ENCODE peak calls at places on chromosomes 6 and 20, in seven cellular contexts. One of them, this sample, is unnamed.

GRCh38 chr20:47687095-47687987 is 97.9 kb downstream of the SULF2 start:
- DNase-seq in heart right ventricle: no peak
- DNase-seq in fibroblast of lung: no peak
- DNase-seq in astrocyte of the spinal cord: no peak
- DNase-seq in HCT116: no peak
- DNase-seq in progenitor cell of endocrine pancreas: no peak
- DNase-seq in ascending aorta: no peak
- DNase-seq in this sample: no peak

GRCh38 chr20:47929368-47930115 is 144.3 kb upstream of the SULF2 start:
- DNase-seq in heart right ventricle: no peak
- DNase-seq in fibroblast of lung: peak
- DNase-seq in astrocyte of the spinal cord: peak
- DNase-seq in HCT116: peak
- DNase-seq in progenitor cell of endocrine pancreas: no peak
- DNase-seq in ascending aorta: no peak
- DNase-seq in this sample: peak

GRCh38 chr6:76555090-76555489 is 482.6 kb upstream of the IMPG1 start:
- DNase-seq in heart right ventricle: no peak
- DNase-seq in fibroblast of lung: no peak
- DNase-seq in astrocyte of the spinal cord: no peak
- DNase-seq in HCT116: no peak
- DNase-seq in progenitor cell of endocrine pancreas: no peak
- DNase-seq in ascending aorta: no peak
- DNase-seq in this sample: no peak

GRCh38 chr6:89368107-89368506 is 15.6 kb upstream of the UBE2J1 start:
- DNase-seq in heart right ventricle: peak
- DNase-seq in fibroblast of lung: peak
- DNase-seq in astrocyte of the spinal cord: peak
- DNase-seq in HCT116: no peak
- DNase-seq in progenitor cell of endocrine pancreas: peak
- DNase-seq in ascending aorta: no peak
- DNase-seq in this sample: peak

GRCh38 chr6:115016593-115016992 is 673.8 kb upstream of the HS3ST5 start:
- DNase-seq in heart right ventricle: no peak
- DNase-seq in fibroblast of lung: no peak
- DNase-seq in astrocyte of the spinal cord: no peak
- DNase-seq in HCT116: no peak
- DNase-seq in progenitor cell of endocrine pancreas: no peak
- DNase-seq in ascending aorta: no peak
- DNase-seq in this sample: no peak

GRCh38 chr20:5864873-5865582 is 85.3 kb downstream of the TRMT6 start:
- DNase-seq in heart right ventricle: no peak
- DNase-seq in fibroblast of lung: peak
- DNase-seq in astrocyte of the spinal cord: peak
- DNase-seq in HCT116: no peak
- DNase-seq in progenitor cell of endocrine pancreas: no peak
- DNase-seq in ascending aorta: no peak
- DNase-seq in this sample: peak

GRCh38 chr6:50815436-50816114 is 3.1 kb upstream of the TFAP2B start:
- DNase-seq in heart right ventricle: no peak
- DNase-seq in fibroblast of lung: peak
- DNase-seq in astrocyte of the spinal cord: peak
- DNase-seq in HCT116: no peak
- DNase-seq in progenitor cell of endocrine pancreas: no peak
- DNase-seq in ascending aorta: no peak
- DNase-seq in this sample: peak

GRCh38 chr6:131488780-131489179 is 84.2 kb upstream of the ARG1 start:
- DNase-seq in heart right ventricle: no peak
- DNase-seq in fibroblast of lung: peak
- DNase-seq in astrocyte of the spinal cord: no peak
- DNase-seq in HCT116: no peak
- DNase-seq in progenitor cell of endocrine pancreas: no peak
- DNase-seq in ascending aorta: no peak
- DNase-seq in this sample: peak

GRCh38 chr6:32679501-32679900 is 13.0 kb upstream of the HLA-DQB1 start:
- DNase-seq in heart right ventricle: no peak
- DNase-seq in fibroblast of lung: no peak
- DNase-seq in astrocyte of the spinal cord: no peak
- DNase-seq in HCT116: no peak
- DNase-seq in progenitor cell of endocrine pancreas: no peak
- DNase-seq in ascending aorta: no peak
- DNase-seq in this sample: no peak

GRCh38 chr6:157134402-157135074 is 188.8 kb downstream of the TMEM242 start:
- DNase-seq in heart right ventricle: no peak
- DNase-seq in fibroblast of lung: peak
- DNase-seq in astrocyte of the spinal cord: no peak
- DNase-seq in HCT116: no peak
- DNase-seq in progenitor cell of endocrine pancreas: no peak
- DNase-seq in ascending aorta: no peak
- DNase-seq in this sample: no peak

GRCh38 chr6:79946773-79947190 is 571 bp downstream of the ELOVL4 start:
- DNase-seq in heart right ventricle: no peak
- DNase-seq in fibroblast of lung: peak
- DNase-seq in astrocyte of the spinal cord: peak
- DNase-seq in HCT116: no peak
- DNase-seq in progenitor cell of endocrine pancreas: peak
- DNase-seq in ascending aorta: no peak
- DNase-seq in this sample: peak

GRCh38 chr6:2909718-2910117 is 6.6 kb upstream of the SERPINB9 start:
- DNase-seq in heart right ventricle: no peak
- DNase-seq in fibroblast of lung: peak
- DNase-seq in astrocyte of the spinal cord: no peak
- DNase-seq in HCT116: no peak
- DNase-seq in progenitor cell of endocrine pancreas: no peak
- DNase-seq in ascending aorta: no peak
- DNase-seq in this sample: peak

GRCh38 chr6:15484115-15484514 is 178.7 kb downstream of the DTNBP1 start:
- DNase-seq in heart right ventricle: no peak
- DNase-seq in fibroblast of lung: no peak
- DNase-seq in astrocyte of the spinal cord: no peak
- DNase-seq in HCT116: no peak
- DNase-seq in progenitor cell of endocrine pancreas: no peak
- DNase-seq in ascending aorta: no peak
- DNase-seq in this sample: no peak

GRCh38 chr6:158707826-158708225 is 58.0 kb downstream of the SYTL3 start:
- DNase-seq in heart right ventricle: no peak
- DNase-seq in fibroblast of lung: peak
- DNase-seq in astrocyte of the spinal cord: peak
- DNase-seq in HCT116: no peak
- DNase-seq in progenitor cell of endocrine pancreas: no peak
- DNase-seq in ascending aorta: no peak
- DNase-seq in this sample: peak

GRCh38 chr20:59988141-59988540 is 29.9 kb downstream of the CDH26 start:
- DNase-seq in heart right ventricle: no peak
- DNase-seq in fibroblast of lung: peak
- DNase-seq in astrocyte of the spinal cord: no peak
- DNase-seq in HCT116: peak
- DNase-seq in progenitor cell of endocrine pancreas: no peak
- DNase-seq in ascending aorta: no peak
- DNase-seq in this sample: peak

GRCh38 chr6:32799740-32800139 is 17.1 kb downstream of the HLA-DOB start:
- DNase-seq in heart right ventricle: no peak
- DNase-seq in fibroblast of lung: no peak
- DNase-seq in astrocyte of the spinal cord: no peak
- DNase-seq in HCT116: no peak
- DNase-seq in progenitor cell of endocrine pancreas: no peak
- DNase-seq in ascending aorta: no peak
- DNase-seq in this sample: no peak

GRCh38 chr6:17032595-17033591 is 69.0 kb upstream of the STMND1 start:
- DNase-seq in heart right ventricle: peak
- DNase-seq in fibroblast of lung: peak
- DNase-seq in astrocyte of the spinal cord: peak
- DNase-seq in HCT116: no peak
- DNase-seq in progenitor cell of endocrine pancreas: no peak
- DNase-seq in ascending aorta: peak
- DNase-seq in this sample: peak

GRCh38 chr6:7106215-7106751 is 1.5 kb upstream of the RREB1 start:
- DNase-seq in heart right ventricle: no peak
- DNase-seq in fibroblast of lung: no peak
- DNase-seq in astrocyte of the spinal cord: no peak
- DNase-seq in HCT116: no peak
- DNase-seq in progenitor cell of endocrine pancreas: no peak
- DNase-seq in ascending aorta: no peak
- DNase-seq in this sample: no peak

GRCh38 chr6:24761193-24761835 is 13.4 kb upstream of the GMNN start:
- DNase-seq in heart right ventricle: no peak
- DNase-seq in fibroblast of lung: no peak
- DNase-seq in astrocyte of the spinal cord: no peak
- DNase-seq in HCT116: no peak
- DNase-seq in progenitor cell of endocrine pancreas: no peak
- DNase-seq in ascending aorta: no peak
- DNase-seq in this sample: no peak

GRCh38 chr6:142441716-142442115 is 139.9 kb downstream of the ADGRG6 start:
- DNase-seq in heart right ventricle: no peak
- DNase-seq in fibroblast of lung: no peak
- DNase-seq in astrocyte of the spinal cord: no peak
- DNase-seq in HCT116: no peak
- DNase-seq in progenitor cell of endocrine pancreas: no peak
- DNase-seq in ascending aorta: no peak
- DNase-seq in this sample: no peak

GRCh38 chr20:36470482-36471062 is 70.7 kb upstream of the MYL9 start:
- DNase-seq in heart right ventricle: no peak
- DNase-seq in fibroblast of lung: no peak
- DNase-seq in astrocyte of the spinal cord: no peak
- DNase-seq in HCT116: no peak
- DNase-seq in progenitor cell of endocrine pancreas: no peak
- DNase-seq in ascending aorta: no peak
- DNase-seq in this sample: no peak

GRCh38 chr6:84596488-84596887 is 167.9 kb downstream of the TBX18 start:
- DNase-seq in heart right ventricle: no peak
- DNase-seq in fibroblast of lung: no peak
- DNase-seq in astrocyte of the spinal cord: no peak
- DNase-seq in HCT116: no peak
- DNase-seq in progenitor cell of endocrine pancreas: no peak
- DNase-seq in ascending aorta: no peak
- DNase-seq in this sample: peak
- TF ChIP-seq CTCF in heart right ventricle: no peak
- TF ChIP-seq CTCF in fibroblast of lung: no peak
- TF ChIP-seq CTCF in astrocyte of the spinal cord: no peak
- TF ChIP-seq CTCF in HCT116: no peak
- TF ChIP-seq CTCF in progenitor cell of endocrine pancreas: no peak
- TF ChIP-seq CTCF in ascending aorta: no peak
- TF ChIP-seq CTCF in this sample: no peak

DNA sequence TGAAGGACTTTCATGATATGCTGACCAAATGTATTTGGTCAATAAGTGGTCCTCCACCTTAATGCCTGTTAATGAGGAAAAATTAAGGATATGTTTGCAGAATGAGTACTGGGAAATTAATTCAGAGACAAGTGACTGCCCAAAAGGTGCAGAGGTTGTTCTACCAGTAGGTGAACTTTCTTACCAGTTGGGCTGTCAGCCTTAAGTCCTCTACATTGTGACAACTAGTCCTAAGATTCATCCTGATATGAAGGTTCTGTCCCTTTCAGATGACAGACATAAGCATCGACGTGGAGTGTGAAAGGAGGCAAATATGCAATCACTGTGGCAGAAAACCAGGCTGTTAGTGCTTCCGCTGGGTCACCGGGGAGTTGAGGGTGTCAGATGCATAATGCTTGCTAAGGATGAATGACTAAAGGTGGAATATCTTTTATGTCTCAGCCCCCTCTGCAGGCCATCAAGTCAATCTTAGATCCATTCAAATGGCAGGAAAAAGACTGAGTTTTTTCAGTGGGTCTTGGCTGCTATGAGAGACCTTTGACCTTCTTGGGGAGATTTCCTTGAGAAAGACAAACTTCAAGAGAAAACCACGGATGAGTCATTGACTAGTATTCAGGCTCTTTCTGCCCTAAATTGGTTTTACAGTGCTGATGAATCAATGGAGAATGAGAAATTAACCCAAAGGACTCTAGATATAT is 226.0 kb downstream of the TPBG start:
- DNase-seq in heart right ventricle: no peak
- DNase-seq in fibroblast of lung: peak
- DNase-seq in astrocyte of the spinal cord: peak
- DNase-seq in HCT116: peak
- DNase-seq in progenitor cell of endocrine pancreas: no peak
- DNase-seq in ascending aorta: no peak
- DNase-seq in this sample: peak
- TF ChIP-seq CTCF in heart right ventricle: no peak
- TF ChIP-seq CTCF in fibroblast of lung: no peak
- TF ChIP-seq CTCF in astrocyte of the spinal cord: peak
- TF ChIP-seq CTCF in HCT116: peak
- TF ChIP-seq CTCF in progenitor cell of endocrine pancreas: peak
- TF ChIP-seq CTCF in ascending aorta: no peak
- TF ChIP-seq CTCF in this sample: peak

GRCh38 chr20:22495172-22495571 is 89.2 kb downstream of the FOXA2 start:
- DNase-seq in heart right ventricle: no peak
- DNase-seq in fibroblast of lung: no peak
- DNase-seq in astrocyte of the spinal cord: no peak
- DNase-seq in HCT116: no peak
- DNase-seq in progenitor cell of endocrine pancreas: no peak
- DNase-seq in ascending aorta: no peak
- DNase-seq in this sample: no peak

GRCh38 chr20:22489614-22490286 is 94.6 kb downstream of the FOXA2 start:
- DNase-seq in heart right ventricle: no peak
- DNase-seq in fibroblast of lung: no peak
- DNase-seq in astrocyte of the spinal cord: no peak
- DNase-seq in HCT116: no peak
- DNase-seq in progenitor cell of endocrine pancreas: no peak
- DNase-seq in ascending aorta: no peak
- DNase-seq in this sample: peak

GRCh38 chr20:22491188-22491500 is 93.2 kb downstream of the FOXA2 start:
- DNase-seq in heart right ventricle: no peak
- DNase-seq in fibroblast of lung: no peak
- DNase-seq in astrocyte of the spinal cord: no peak
- DNase-seq in HCT116: no peak
- DNase-seq in progenitor cell of endocrine pancreas: no peak
- DNase-seq in ascending aorta: no peak
- DNase-seq in this sample: no peak

GRCh38 chr20:22492497-22492896 is 91.9 kb downstream of the FOXA2 start:
- DNase-seq in heart right ventricle: no peak
- DNase-seq in fibroblast of lung: no peak
- DNase-seq in astrocyte of the spinal cord: no peak
- DNase-seq in HCT116: no peak
- DNase-seq in progenitor cell of endocrine pancreas: no peak
- DNase-seq in ascending aorta: no peak
- DNase-seq in this sample: peak

GRCh38 chr20:22490287-22491187 is 93.8 kb downstream of the FOXA2 start:
- DNase-seq in heart right ventricle: no peak
- DNase-seq in fibroblast of lung: no peak
- DNase-seq in astrocyte of the spinal cord: no peak
- DNase-seq in HCT116: no peak
- DNase-seq in progenitor cell of endocrine pancreas: peak
- DNase-seq in ascending aorta: no peak
- DNase-seq in this sample: peak
- TF ChIP-seq CTCF in heart right ventricle: no peak
- TF ChIP-seq CTCF in fibroblast of lung: no peak
- TF ChIP-seq CTCF in astrocyte of the spinal cord: no peak
- TF ChIP-seq CTCF in HCT116: peak
- TF ChIP-seq CTCF in progenitor cell of endocrine pancreas: peak
- TF ChIP-seq CTCF in ascending aorta: no peak
- TF ChIP-seq CTCF in this sample: peak

DNA sequence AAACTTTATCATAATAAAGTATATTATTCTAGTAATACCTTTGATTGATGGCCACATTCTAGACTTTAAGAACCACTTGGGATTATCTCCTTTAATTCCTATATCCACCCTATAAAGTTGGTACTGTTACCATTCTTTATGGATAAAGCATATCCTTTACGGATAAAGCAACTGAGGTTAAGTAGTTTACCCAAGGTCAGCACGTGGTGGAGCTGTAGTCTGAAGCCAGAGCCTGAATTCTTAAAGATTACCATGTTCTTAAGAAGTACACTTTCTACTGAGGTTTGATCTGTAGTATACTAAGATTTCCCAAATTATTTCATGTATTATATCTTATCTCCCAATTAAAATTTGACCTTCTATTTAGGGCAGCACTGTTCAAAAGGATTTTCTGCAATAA is 3.0 kb upstream of the NCOA7 start:
- DNase-seq in heart right ventricle: no peak
- DNase-seq in fibroblast of lung: peak
- DNase-seq in astrocyte of the spinal cord: peak
- DNase-seq in HCT116: no peak
- DNase-seq in progenitor cell of endocrine pancreas: no peak
- DNase-seq in ascending aorta: no peak
- DNase-seq in this sample: no peak
- TF ChIP-seq CTCF in heart right ventricle: peak
- TF ChIP-seq CTCF in fibroblast of lung: peak
- TF ChIP-seq CTCF in astrocyte of the spinal cord: peak
- TF ChIP-seq CTCF in HCT116: no peak
- TF ChIP-seq CTCF in progenitor cell of endocrine pancreas: peak
- TF ChIP-seq CTCF in ascending aorta: peak
- TF ChIP-seq CTCF in this sample: no peak